ENCODE peak calls at places on chromosome 22, in four cellular contexts. One of them, this sample, is unnamed.

GRCh38 chr22:50398698-50399648 is 55.8 kb downstream of the PPP6R2 start:
- DNase-seq in suprapubic skin: no peak
- DNase-seq in OCI-LY7: no peak
- DNase-seq in NB4: no peak
- DNase-seq in this sample: no peak

GRCh38 chr22:30843245-30843644 is 125.3 kb downstream of the MORC2 start:
- DNase-seq in suprapubic skin: no peak
- DNase-seq in OCI-LY7: no peak
- DNase-seq in NB4: no peak
- DNase-seq in this sample: peak

GRCh38 chr22:37503850-37504249 is 15.4 kb downstream of the CARD10 start:
- DNase-seq in suprapubic skin: no peak
- DNase-seq in OCI-LY7: no peak
- DNase-seq in NB4: peak
- DNase-seq in this sample: no peak

GRCh38 chr22:35838849-35839646 is 121.4 kb downstream of the APOL5 start:
- DNase-seq in suprapubic skin: no peak
- DNase-seq in OCI-LY7: peak
- DNase-seq in NB4: peak
- DNase-seq in this sample: peak

GRCh38 chr22:23068096-23068831 is 2.1 kb upstream of the GNAZ start:
- DNase-seq in suprapubic skin: peak
- DNase-seq in OCI-LY7: no peak
- DNase-seq in NB4: no peak
- DNase-seq in this sample: no peak

GRCh38 chr22:31327786-31328544 is 18.2 kb downstream of the PATZ1 start:
- DNase-seq in suprapubic skin: no peak
- DNase-seq in OCI-LY7: no peak
- DNase-seq in NB4: no peak
- DNase-seq in this sample: no peak

GRCh38 chr22:50612715-50613221 is 12.2 kb downstream of the MAPK8IP2 start:
- DNase-seq in suprapubic skin: no peak
- DNase-seq in OCI-LY7: peak
- DNase-seq in NB4: no peak
- DNase-seq in this sample: no peak

GRCh38 chr22:41923595-41924276 is 2.9 kb downstream of the TNFRSF13C start:
- DNase-seq in suprapubic skin: no peak
- DNase-seq in OCI-LY7: no peak
- DNase-seq in NB4: no peak
- DNase-seq in this sample: no peak

GRCh38 chr22:29204617-29205183 is 996 bp upstream of the EMID1 start:
- DNase-seq in suprapubic skin: no peak
- DNase-seq in OCI-LY7: no peak
- DNase-seq in NB4: peak
- DNase-seq in this sample: no peak

GRCh38 chr22:31652911-31653684 is 8.9 kb downstream of the PISD start:
- DNase-seq in suprapubic skin: no peak
- DNase-seq in OCI-LY7: no peak
- DNase-seq in NB4: no peak
- DNase-seq in this sample: no peak

GRCh38 chr22:48894064-48894671 is 933.5 kb downstream of the BRD1 start:
- DNase-seq in suprapubic skin: peak
- DNase-seq in OCI-LY7: peak
- DNase-seq in NB4: peak
- DNase-seq in this sample: no peak
- TF ChIP-seq CTCF in suprapubic skin: no peak
- TF ChIP-seq CTCF in OCI-LY7: peak
- TF ChIP-seq CTCF in NB4: peak
- TF ChIP-seq CTCF in this sample: no peak

DNA sequence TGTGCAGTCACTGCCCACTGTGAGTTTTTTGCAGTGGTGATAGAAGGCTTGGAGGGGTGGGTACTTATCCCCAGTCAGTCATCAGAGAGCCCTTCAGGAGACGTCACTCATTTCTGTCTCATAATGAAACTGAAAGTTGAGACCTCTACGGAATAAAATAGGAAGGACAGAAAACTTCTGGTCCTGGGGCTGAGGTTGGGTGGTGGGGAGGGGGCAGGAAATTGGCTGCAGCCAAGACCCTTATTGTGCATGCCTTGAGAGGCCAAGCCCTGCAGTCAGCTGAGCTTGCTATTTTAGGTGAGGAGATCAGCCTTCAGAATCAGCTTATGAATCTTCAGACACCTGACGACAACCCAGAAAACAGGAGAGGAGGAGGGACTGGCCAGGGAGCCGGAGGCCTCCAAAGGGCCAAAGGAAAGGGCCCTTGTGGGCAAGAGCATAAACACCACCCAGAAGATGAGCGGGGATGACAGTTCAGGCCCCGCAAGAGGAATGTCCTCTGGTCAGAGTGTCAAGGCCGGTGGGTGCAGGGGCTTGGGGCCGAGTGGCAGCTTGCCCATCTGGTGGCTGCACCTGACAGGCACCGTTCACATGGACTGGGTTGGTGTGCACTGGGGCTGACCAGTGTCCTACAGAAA is 17.9 kb upstream of the ADA2 start:
- DNase-seq in suprapubic skin: no peak
- DNase-seq in OCI-LY7: peak
- DNase-seq in NB4: peak
- DNase-seq in this sample: no peak
- H3K4me3 ChIP-seq in suprapubic skin: no peak
- H3K4me3 ChIP-seq in OCI-LY7: peak
- H3K4me3 ChIP-seq in NB4: no peak
- H3K4me3 ChIP-seq in this sample: no peak

DNA sequence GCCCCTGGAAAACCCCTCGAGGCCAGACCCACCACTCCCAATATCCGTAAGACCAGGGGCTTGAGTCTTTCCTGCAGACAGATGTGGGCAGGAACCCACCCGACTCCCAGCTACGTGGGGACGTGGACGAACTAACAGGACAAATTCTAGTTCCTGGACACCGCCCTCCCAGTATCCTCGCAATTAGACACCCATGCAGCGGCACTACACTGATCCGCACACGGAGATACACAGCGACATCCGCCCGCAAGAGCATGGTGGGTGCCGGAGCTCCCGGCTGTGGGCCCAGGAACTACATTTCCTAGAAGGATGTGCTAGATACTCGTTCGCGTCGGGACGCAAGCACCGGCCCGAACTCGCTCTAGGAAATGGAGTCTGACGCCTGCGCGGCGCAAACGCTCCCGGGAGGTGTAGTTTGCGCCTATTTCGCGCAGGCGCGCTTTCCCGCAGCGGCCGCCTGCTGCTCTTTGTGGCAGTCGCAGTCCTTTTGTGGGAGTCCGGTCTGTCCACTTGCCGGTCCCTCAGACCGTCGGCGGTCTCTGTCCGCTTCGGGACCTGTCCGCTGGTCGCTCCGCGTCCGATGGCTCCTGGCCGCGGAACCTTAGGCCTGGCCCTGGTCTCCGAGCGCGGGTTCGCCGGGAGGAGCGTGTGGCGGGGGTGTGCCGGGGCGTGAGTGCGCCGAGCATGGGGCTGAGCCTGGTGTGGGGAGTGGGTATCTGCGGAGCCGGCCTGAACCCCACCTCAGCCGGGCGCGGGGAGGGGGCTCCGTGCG is at the start of gene ZNF74:
- DNase-seq in suprapubic skin: peak
- DNase-seq in OCI-LY7: no peak
- DNase-seq in NB4: peak
- DNase-seq in this sample: peak
- TF ChIP-seq CTCF in suprapubic skin: no peak
- TF ChIP-seq CTCF in OCI-LY7: no peak
- TF ChIP-seq CTCF in NB4: no peak
- TF ChIP-seq CTCF in this sample: no peak

GRCh38 chr22:28116261-28116673 is 197.2 kb upstream of the PITPNB start:
- DNase-seq in suprapubic skin: no peak
- DNase-seq in OCI-LY7: no peak
- DNase-seq in NB4: no peak
- DNase-seq in this sample: peak

GRCh38 chr22:28115426-28115825 is 196.4 kb upstream of the PITPNB start:
- DNase-seq in suprapubic skin: no peak
- DNase-seq in OCI-LY7: no peak
- DNase-seq in NB4: no peak
- DNase-seq in this sample: no peak

GRCh38 chr22:28112130-28112529 is 193.1 kb upstream of the PITPNB start:
- DNase-seq in suprapubic skin: no peak
- DNase-seq in OCI-LY7: no peak
- DNase-seq in NB4: no peak
- DNase-seq in this sample: no peak

GRCh38 chr22:28111501-28111900 is 192.4 kb upstream of the PITPNB start:
- DNase-seq in suprapubic skin: no peak
- DNase-seq in OCI-LY7: no peak
- DNase-seq in NB4: no peak
- DNase-seq in this sample: no peak

GRCh38 chr22:28112548-28113043 is 193.5 kb upstream of the PITPNB start:
- DNase-seq in suprapubic skin: no peak
- DNase-seq in OCI-LY7: peak
- DNase-seq in NB4: peak
- DNase-seq in this sample: no peak
- H3K4me3 ChIP-seq in suprapubic skin: no peak
- H3K4me3 ChIP-seq in OCI-LY7: no peak
- H3K4me3 ChIP-seq in NB4: no peak
- H3K4me3 ChIP-seq in this sample: no peak

GRCh38 chr22:46335201-46336118 is at the start of gene TRMU:
- DNase-seq in suprapubic skin: peak
- DNase-seq in OCI-LY7: peak
- DNase-seq in NB4: peak
- DNase-seq in this sample: peak
- TF ChIP-seq CTCF in suprapubic skin: no peak
- TF ChIP-seq CTCF in OCI-LY7: no peak
- TF ChIP-seq CTCF in NB4: no peak
- TF ChIP-seq CTCF in this sample: no peak

DNA sequence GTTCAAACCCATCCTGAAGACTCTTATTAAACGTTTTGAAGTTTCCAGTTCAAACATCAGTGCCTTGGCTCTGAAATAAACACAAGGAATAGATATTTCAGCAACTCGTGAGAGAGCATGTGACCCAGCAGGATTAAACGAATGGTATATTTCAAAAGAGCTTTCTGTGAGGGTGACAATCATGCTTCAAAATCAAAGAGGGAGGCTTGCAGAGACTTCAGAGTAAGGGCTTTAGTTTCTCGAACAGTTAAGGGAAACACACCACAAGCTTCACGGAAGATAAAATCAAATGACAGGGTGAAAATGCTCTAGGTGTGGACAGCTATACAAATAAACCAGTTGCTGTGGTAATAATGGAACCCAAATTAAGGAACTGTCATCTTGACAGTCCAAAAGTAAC is 1.4 kb downstream of the HPS4 start:
- DNase-seq in suprapubic skin: no peak
- DNase-seq in OCI-LY7: peak
- DNase-seq in NB4: no peak
- DNase-seq in this sample: no peak
- H3K4me3 ChIP-seq in suprapubic skin: peak
- H3K4me3 ChIP-seq in OCI-LY7: peak
- H3K4me3 ChIP-seq in NB4: peak
- H3K4me3 ChIP-seq in this sample: no peak